ENCODE peak calls at places on chromosome 15, in four cellular contexts. One of them, this sample, is unnamed. For H3K4me1, the result is how much of the 10 kb centered on the place peaks cover.

GRCh38 chr15:97791824-97792792 is 168.4 kb upstream of the ARRDC4 start:
- DNase-seq in GM12878: no peak
- DNase-seq in fibroblast of lung: peak
- DNase-seq in PC-3: no peak
- DNase-seq in this sample: no peak

GRCh38 chr15:71575474-71576045 is 234.8 kb upstream of the NR2E3 start:
- DNase-seq in GM12878: no peak
- DNase-seq in fibroblast of lung: no peak
- DNase-seq in PC-3: peak
- DNase-seq in this sample: peak

GRCh38 chr15:38768970-38769369 is 204.4 kb upstream of the RASGRP1 start:
- DNase-seq in GM12878: no peak
- DNase-seq in fibroblast of lung: peak
- DNase-seq in PC-3: peak
- DNase-seq in this sample: no peak

GRCh38 chr15:31606261-31606669 is 279.6 kb downstream of the KLF13 start:
- DNase-seq in GM12878: no peak
- DNase-seq in fibroblast of lung: peak
- DNase-seq in PC-3: peak
- DNase-seq in this sample: peak

GRCh38 chr15:88012711-88013110 is 243.8 kb downstream of the NTRK3 start:
- DNase-seq in GM12878: no peak
- DNase-seq in fibroblast of lung: no peak
- DNase-seq in PC-3: no peak
- DNase-seq in this sample: no peak

GRCh38 chr15:74319596-74320357 is 47.7 kb downstream of the CYP11A1 start:
- DNase-seq in GM12878: no peak
- DNase-seq in fibroblast of lung: no peak
- DNase-seq in PC-3: no peak
- DNase-seq in this sample: peak

GRCh38 chr15:97941572-97941971 is 18.9 kb upstream of the ARRDC4 start:
- DNase-seq in GM12878: no peak
- DNase-seq in fibroblast of lung: no peak
- DNase-seq in PC-3: peak
- DNase-seq in this sample: no peak

GRCh38 chr15:96542130-96542770 is 211.8 kb downstream of the NR2F2 start:
- DNase-seq in GM12878: no peak
- DNase-seq in fibroblast of lung: no peak
- DNase-seq in PC-3: no peak
- DNase-seq in this sample: no peak

GRCh38 chr15:62998262-62998909 is 44.2 kb upstream of the TPM1 start:
- DNase-seq in GM12878: no peak
- DNase-seq in fibroblast of lung: no peak
- DNase-seq in PC-3: no peak
- DNase-seq in this sample: no peak

GRCh38 chr15:74835312-74835823 is 7.6 kb downstream of the ULK3 start:
- DNase-seq in GM12878: no peak
- DNase-seq in fibroblast of lung: peak
- DNase-seq in PC-3: peak
- DNase-seq in this sample: peak

GRCh38 chr15:47603026-47603425 is 114.3 kb upstream of the SEMA6D start:
- DNase-seq in GM12878: no peak
- DNase-seq in fibroblast of lung: peak
- DNase-seq in PC-3: peak
- DNase-seq in this sample: no peak

GRCh38 chr15:68413363-68414255 is 18.4 kb downstream of the ITGA11 start:
- DNase-seq in GM12878: no peak
- DNase-seq in fibroblast of lung: no peak
- DNase-seq in PC-3: no peak
- DNase-seq in this sample: no peak

GRCh38 chr15:48266029-48266428 is 59.9 kb downstream of the SLC12A1 start:
- DNase-seq in GM12878: no peak
- DNase-seq in fibroblast of lung: no peak
- DNase-seq in PC-3: peak
- DNase-seq in this sample: no peak

GRCh38 chr15:23647001-23647295 is 719 bp downstream of the MAGEL2 start:
- DNase-seq in GM12878: no peak
- DNase-seq in fibroblast of lung: no peak
- DNase-seq in PC-3: no peak
- DNase-seq in this sample: no peak

GRCh38 chr15:23645379-23646164 is 2.1 kb downstream of the MAGEL2 start:
- DNase-seq in GM12878: no peak
- DNase-seq in fibroblast of lung: no peak
- DNase-seq in PC-3: peak
- DNase-seq in this sample: no peak

GRCh38 chr15:23646165-23647000 is 1.3 kb downstream of the MAGEL2 start:
- DNase-seq in GM12878: no peak
- DNase-seq in fibroblast of lung: no peak
- DNase-seq in PC-3: no peak
- DNase-seq in this sample: no peak

GRCh38 chr15:23648920-23649515 is 1.4 kb upstream of the MAGEL2 start:
- DNase-seq in GM12878: no peak
- DNase-seq in fibroblast of lung: no peak
- DNase-seq in PC-3: peak
- DNase-seq in this sample: peak

DNA sequence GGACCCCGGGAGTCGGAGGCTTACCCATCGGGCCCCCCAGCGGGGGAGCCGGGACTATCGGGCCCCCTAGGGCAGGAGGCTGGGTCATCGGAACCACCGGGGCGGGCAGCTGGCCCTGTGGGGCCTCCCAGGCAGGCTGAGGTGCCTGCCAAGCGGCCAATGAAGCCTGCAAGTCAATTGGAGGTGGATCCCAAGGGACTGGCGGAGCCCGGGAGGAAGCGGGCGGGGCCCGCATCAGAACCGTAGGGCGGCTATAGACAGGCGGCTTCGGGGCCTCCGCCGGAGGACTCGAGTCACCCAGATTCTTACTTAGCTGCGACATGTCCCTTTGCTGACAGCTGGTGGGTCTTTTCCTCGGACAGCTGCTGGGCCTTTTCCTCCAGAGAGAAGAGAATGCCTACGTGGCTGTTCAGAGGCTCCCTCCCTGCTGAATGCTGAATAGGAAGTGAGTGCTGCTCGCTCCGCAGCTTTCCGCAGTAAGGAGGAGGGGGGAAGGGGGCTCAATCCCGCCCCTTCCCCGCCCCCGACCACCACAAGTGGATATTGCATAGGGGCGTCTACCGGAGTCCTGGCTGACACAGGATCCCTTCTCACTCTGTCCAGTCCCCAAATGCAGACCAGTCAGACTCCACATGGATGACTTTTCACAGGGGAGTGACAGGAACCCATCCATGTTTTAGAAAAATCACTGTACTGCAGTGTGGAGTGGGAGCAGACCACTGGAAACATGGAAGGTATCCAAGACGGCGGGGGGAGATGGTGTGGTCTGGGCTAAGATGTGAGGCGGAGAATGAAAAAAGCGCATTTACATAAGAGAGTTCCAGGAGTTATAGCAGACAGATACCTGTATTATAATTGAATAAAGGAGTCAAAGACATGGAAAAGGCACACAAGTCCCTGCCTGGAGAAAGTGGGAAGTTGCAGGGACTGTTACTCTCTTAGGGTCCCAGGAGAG is at the start of gene MAGEL2:
- DNase-seq in GM12878: no peak
- DNase-seq in fibroblast of lung: peak
- DNase-seq in PC-3: no peak
- DNase-seq in this sample: no peak
- H3K9ac ChIP-seq in GM12878: no peak
- H3K9ac ChIP-seq in fibroblast of lung: no peak
- H3K9ac ChIP-seq in PC-3: no peak
- H3K9ac ChIP-seq in this sample: peak

GRCh38 chr15:85482896-85483295 is 102.5 kb downstream of the AKAP13 start:
- DNase-seq in GM12878: no peak
- DNase-seq in fibroblast of lung: peak
- DNase-seq in PC-3: no peak
- DNase-seq in this sample: peak
- H3K4me1 ChIP-seq in GM12878: under half
- H3K4me1 ChIP-seq in fibroblast of lung: under half
- H3K4me1 ChIP-seq in PC-3: under half
- H3K4me1 ChIP-seq in this sample: under half

GRCh38 chr15:70102827-70103226 is 5.1 kb upstream of the TLE3 start:
- DNase-seq in GM12878: no peak
- DNase-seq in fibroblast of lung: no peak
- DNase-seq in PC-3: no peak
- DNase-seq in this sample: no peak
- H3K9ac ChIP-seq in GM12878: no peak
- H3K9ac ChIP-seq in fibroblast of lung: no peak
- H3K9ac ChIP-seq in PC-3: no peak
- H3K9ac ChIP-seq in this sample: no peak

DNA sequence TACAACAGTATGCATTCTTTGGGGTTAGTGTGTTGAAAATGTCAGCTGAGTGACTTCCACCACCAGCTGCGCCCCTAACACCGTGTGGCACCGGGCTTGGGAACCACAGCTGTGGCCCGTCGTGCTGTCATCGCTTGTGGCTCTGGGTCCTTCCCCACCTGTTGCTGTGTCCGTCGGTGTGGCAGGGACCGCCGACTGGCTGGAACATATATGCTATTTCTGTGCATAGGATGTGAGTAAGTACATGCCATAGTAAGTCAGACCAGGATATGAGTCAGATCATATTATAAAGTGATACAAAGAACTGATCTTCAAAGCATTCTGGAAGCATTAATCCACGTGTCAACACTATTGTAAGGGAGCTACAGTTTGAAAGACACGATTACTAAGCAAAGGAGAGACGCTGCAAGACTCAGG is 31.9 kb downstream of the EHD4 start:
- DNase-seq in GM12878: no peak
- DNase-seq in fibroblast of lung: peak
- DNase-seq in PC-3: peak
- DNase-seq in this sample: peak
- H3K4me1 ChIP-seq in GM12878: under half
- H3K4me1 ChIP-seq in fibroblast of lung: under half
- H3K4me1 ChIP-seq in PC-3: half or more
- H3K4me1 ChIP-seq in this sample: under half

GRCh38 chr15:39788800-39789565 is 6.3 kb upstream of the FSIP1 start:
- DNase-seq in GM12878: no peak
- DNase-seq in fibroblast of lung: no peak
- DNase-seq in PC-3: no peak
- DNase-seq in this sample: peak

GRCh38 chr15:39789736-39790135 is 7.1 kb upstream of the FSIP1 start:
- DNase-seq in GM12878: no peak
- DNase-seq in fibroblast of lung: no peak
- DNase-seq in PC-3: no peak
- DNase-seq in this sample: peak

GRCh38 chr15:39786444-39787056 is 3.9 kb upstream of the FSIP1 start:
- DNase-seq in GM12878: no peak
- DNase-seq in fibroblast of lung: peak
- DNase-seq in PC-3: peak
- DNase-seq in this sample: peak

GRCh38 chr15:39787479-39787878 is 4.8 kb upstream of the FSIP1 start:
- DNase-seq in GM12878: no peak
- DNase-seq in fibroblast of lung: no peak
- DNase-seq in PC-3: no peak
- DNase-seq in this sample: no peak

DNA sequence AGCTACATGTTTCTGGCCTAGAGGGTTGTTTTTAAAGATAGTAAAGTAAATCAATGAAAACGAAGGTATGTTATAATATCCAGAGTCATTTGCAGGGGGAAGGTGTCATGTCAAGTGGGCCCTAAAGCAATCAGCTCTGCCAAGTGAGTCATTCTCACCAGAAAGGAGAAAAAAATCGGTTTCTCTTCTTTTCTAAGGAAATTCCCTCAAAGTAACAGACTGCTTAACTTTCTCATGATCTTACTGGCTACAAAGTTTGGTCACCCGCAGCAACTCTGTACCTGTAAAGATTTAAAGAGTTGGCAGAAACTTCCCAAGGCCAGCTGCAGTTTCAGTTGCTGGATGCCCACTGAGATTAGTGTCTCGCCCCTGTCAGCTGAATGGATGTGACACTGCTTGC is 5.5 kb upstream of the FSIP1 start:
- DNase-seq in GM12878: no peak
- DNase-seq in fibroblast of lung: peak
- DNase-seq in PC-3: no peak
- DNase-seq in this sample: peak
- H3K9ac ChIP-seq in GM12878: no peak
- H3K9ac ChIP-seq in fibroblast of lung: no peak
- H3K9ac ChIP-seq in PC-3: no peak
- H3K9ac ChIP-seq in this sample: peak

This sample was measured in adipocyte.